ENCODE peak calls at places on chromosomes 16 and 17, in four cellular contexts. B is body of pancreas, Z is tibial nerve, W is suprapubic skin. T is an unnamed sample. For H3K9me3, the result is how much of the 10 kb centered on the place peaks cover.

GRCh38 chr17:14580494-14580893 is 279.6 kb downstream of the HS3ST3B1 start:
- DNase-seq in B (no peak), Z (no peak), W (no peak), T (no peak)

GRCh38 chr16:69319381-69319780 is 8.2 kb downstream of the VPS4A start:
- DNase-seq in B (no peak), Z (no peak), W (no peak), T (no peak)

GRCh38 chr17:28335959-28336871 is 654 bp downstream of the TNFAIP1 start:
- DNase-seq in B (peak), Z (peak), W (no peak), T (peak)

GRCh38 chr17:27488263-27488662 is 32.0 kb downstream of the KSR1 start:
- DNase-seq in B (no peak), Z (no peak), W (no peak), T (no peak)

GRCh38 chr17:21039839-21040575 is 2.8 kb downstream of the USP22 start:
- DNase-seq in B (peak), Z (no peak), W (no peak), T (no peak)

GRCh38 chr17:62178579-62178978 is 113.5 kb upstream of the MED13 start:
- DNase-seq in B (no peak), Z (no peak), W (no peak), T (no peak)

GRCh38 chr17:41442772-41443171 is 2.0 kb upstream of the KRT38 start:
- DNase-seq in B (no peak), Z (no peak), W (no peak), T (no peak)

GRCh38 chr17:51319186-51319585 is 58.8 kb downstream of the UTP18 start:
- DNase-seq in B (no peak), Z (no peak), W (no peak), T (no peak)

GRCh38 chr17:9239821-9240658 is 218.7 kb downstream of the NTN1 start:
- DNase-seq in B (peak), Z (peak), W (peak), T (peak)

GRCh38 chr17:77923776-77924513 is 34.6 kb upstream of the TNRC6C start:
- DNase-seq in B (no peak), Z (no peak), W (no peak), T (no peak)

GRCh38 chr16:4114257-4115208 is 1.7 kb downstream of the ADCY9 start:
- DNase-seq in B (no peak), Z (no peak), W (no peak), T (peak)

GRCh38 chr16:29925805-29926674 is at the start of gene KCTD13:
- DNase-seq in B (peak), Z (peak), W (peak), T (peak)

GRCh38 chr17:76884995-76885896 is 17.0 kb downstream of the MGAT5B start:
- DNase-seq in B (no peak), Z (no peak), W (no peak), T (no peak)

GRCh38 chr16:31916056-31916488 is 42.5 kb downstream of the ZNF267 start:
- DNase-seq in B (no peak), Z (no peak), W (no peak), T (no peak)

DNA sequence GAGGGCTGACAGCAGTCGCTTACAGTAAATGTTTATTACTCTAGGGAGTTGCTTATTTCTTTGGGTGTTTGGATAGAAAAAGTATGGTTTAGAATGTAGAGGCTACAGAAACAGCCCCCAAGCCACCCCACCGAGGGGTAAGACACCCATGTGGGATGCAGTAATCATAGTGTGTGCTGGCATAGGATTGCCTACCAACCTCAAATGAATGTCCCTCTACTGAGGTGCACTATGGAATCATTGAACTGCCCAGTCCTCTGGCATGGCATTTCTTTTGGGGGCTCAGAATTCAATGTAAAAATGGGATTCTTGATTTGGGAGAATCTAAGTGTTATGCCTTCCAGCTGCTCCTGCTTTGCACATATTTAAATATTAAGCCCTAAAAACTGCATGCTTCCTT is 46.8 kb downstream of the ZNF267 start:
- DNase-seq in B (no peak), Z (no peak), W (no peak), T (no peak)
- H3K9me3 ChIP-seq in B (under half), Z (half or more), W (half or more), T (half or more)

GRCh38 chr16:1822801-1823200 is 3.8 kb downstream of the HAGH start:
- DNase-seq in B (no peak), Z (no peak), W (no peak), T (no peak)

GRCh38 chr16:1825864-1826690 is 548 bp downstream of the HAGH start:
- DNase-seq in B (peak), Z (no peak), W (peak), T (peak)

GRCh38 chr16:1826691-1827573 is at the start of the genes FAHD1 and HAGH:
- DNase-seq in B (peak), Z (peak), W (peak), T (peak)

GRCh38 chr16:1823821-1824220 is 2.8 kb downstream of the HAGH start:
- DNase-seq in B (peak), Z (no peak), W (peak), T (no peak)

DNA sequence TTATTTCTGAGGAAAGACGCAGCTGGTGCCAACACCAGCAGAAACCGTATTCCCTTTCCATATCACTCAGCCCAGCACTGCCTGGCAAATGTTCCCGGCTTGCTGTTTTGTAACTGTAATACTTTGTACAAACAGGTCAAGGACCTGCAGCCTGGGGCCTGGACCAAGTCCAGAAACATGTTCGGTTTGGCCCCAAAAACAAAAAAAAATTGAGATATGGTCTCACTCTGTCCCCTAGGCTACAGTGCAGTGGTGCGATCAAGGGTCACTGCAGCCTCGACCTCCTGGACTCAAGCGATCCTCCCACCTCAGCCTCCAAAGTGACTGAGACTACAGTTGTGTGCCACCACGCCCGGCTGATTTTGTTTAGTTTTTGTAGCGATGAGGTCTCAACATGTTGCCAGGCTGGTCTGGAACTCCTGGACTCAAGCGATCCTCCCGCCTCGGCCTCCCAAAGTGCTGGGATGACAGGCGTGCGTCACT is 1.2 kb downstream of the HAGH start:
- DNase-seq in B (peak), Z (no peak), W (no peak), T (no peak)
- TF ChIP-seq POLR2A in B (peak), Z (no peak), W (no peak), T (no peak)

GRCh38 chr16:59988591-59988990 is 1254.5 kb upstream of the GOT2 start:
- DNase-seq in B (no peak), Z (no peak), W (no peak), T (no peak)

GRCh38 chr16:59991171-59991570 is 1257.1 kb upstream of the GOT2 start:
- DNase-seq in B (no peak), Z (no peak), W (no peak), T (no peak)

GRCh38 chr16:59997706-59998105 is 1263.6 kb upstream of the GOT2 start:
- DNase-seq in B (no peak), Z (no peak), W (no peak), T (no peak)

DNA sequence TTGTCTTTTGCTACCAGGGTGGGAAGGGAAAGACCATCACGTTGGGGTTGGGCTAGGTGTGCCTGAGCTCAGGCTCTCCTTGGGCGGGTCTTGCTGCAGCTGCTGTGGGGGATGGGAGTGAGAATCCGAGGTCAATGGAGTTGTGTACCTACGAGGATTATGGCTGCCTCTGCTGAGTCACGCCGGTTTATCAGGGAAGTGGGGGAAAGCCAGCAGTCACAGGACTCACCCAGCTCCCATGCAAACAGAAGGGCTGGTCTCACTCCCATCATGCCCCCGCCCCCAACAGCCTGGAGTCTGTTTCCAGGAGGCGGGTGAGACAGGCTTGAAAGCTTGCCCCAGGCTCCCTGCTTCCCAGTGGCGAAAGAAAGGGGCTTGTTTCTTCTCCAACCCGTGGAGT is 1259.0 kb upstream of the GOT2 start:
- DNase-seq in B (no peak), Z (no peak), W (no peak), T (no peak)
- H3K9me3 ChIP-seq in B (under half), Z (under half), W (under half), T (under half)

DNA sequence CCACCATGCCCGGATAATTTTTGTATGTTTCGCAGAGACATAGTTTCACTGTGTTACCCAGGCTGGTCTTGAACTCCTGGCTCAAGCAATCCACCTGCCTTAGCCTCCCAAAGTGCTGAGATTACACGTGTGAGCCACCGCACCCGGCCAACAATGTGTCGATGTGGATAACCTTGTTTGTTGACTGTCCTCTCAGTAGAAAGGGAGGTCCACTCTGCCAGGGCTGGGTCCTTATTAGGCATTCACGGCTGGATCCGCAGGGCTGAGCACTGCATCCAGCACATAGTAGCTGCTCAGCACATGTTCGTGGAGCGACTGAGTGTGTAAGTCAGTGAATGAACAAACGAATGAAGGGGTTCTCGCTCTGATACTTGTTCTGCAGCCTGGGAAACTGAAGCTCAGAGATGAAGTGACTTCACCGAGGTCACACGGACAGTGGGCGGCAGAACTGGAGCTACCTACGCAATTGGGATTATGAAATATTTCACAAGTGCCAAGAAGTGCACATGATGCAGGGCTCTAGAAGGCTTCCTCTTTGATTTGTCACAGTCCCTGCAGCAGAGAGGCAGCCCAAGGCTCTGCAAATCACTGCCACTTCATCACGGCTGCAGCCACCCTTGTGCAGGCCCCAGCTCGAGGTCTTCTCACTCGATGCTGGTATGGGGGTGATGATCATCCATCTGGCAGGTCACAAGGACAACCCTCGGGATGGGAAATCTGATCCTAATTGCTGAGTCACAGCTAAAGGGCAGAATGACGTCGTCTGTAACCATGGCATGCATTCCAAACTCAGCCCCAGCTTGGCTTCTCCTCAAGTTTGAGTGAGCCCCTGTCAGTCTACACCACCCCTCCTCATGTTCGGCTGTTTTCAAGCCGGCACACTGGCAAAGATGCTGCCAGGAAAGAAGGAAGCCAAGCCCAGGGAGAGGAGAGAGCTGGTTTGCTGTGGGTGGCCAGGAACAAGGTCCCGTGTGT is 28.0 kb upstream of the SNN start:
- DNase-seq in B (peak), Z (peak), W (peak), T (peak)
- TF ChIP-seq POLR2A in B (peak), Z (peak), W (no peak), T (peak)

DNA sequence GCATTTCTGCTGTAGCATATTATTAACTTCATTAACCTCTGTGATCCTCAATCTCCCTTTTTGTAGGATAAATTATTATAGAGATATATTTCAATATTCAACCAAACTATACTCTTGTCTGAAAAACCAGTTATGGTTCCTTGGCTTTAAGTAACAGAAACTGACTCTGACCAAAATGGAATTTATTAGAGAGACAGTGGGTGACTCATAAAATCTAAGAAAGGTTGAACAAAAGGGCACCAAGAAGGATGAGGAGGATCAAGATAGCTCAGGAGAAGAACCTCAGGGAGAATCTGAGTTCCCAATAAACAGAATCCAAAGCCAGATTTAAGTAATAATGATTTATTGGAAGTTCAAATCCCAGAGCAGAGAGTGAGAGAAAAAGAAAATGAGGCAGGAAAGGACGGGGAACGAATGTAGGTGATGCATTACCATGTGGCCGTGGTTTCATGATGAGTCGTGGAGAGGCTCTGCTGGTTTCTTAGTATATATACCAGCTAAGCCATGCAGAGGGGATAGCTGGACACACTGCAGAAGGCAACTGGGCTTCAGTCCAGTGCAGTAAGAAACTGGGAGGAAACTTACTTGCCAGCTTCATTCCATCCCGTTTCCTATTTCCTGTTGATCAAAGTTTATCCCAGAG is 151.5 kb upstream of the GOT2 start:
- DNase-seq in B (no peak), Z (no peak), W (no peak), T (no peak)
- H3K9me3 ChIP-seq in B (under half), Z (under half), W (under half), T (under half)

GRCh38 chr17:35141681-35142466 is at the start of gene NLE1:
- DNase-seq in B (peak), Z (peak), W (peak), T (peak)
- TF ChIP-seq POLR2A in B (peak), Z (no peak), W (no peak), T (no peak)

GRCh38 chr16:64539811-64540210 is 582.1 kb downstream of the CDH11 start:
- DNase-seq in B (no peak), Z (no peak), W (no peak), T (no peak)
- H3K9me3 ChIP-seq in B (under half), Z (under half), W (under half), T (under half)

DNA sequence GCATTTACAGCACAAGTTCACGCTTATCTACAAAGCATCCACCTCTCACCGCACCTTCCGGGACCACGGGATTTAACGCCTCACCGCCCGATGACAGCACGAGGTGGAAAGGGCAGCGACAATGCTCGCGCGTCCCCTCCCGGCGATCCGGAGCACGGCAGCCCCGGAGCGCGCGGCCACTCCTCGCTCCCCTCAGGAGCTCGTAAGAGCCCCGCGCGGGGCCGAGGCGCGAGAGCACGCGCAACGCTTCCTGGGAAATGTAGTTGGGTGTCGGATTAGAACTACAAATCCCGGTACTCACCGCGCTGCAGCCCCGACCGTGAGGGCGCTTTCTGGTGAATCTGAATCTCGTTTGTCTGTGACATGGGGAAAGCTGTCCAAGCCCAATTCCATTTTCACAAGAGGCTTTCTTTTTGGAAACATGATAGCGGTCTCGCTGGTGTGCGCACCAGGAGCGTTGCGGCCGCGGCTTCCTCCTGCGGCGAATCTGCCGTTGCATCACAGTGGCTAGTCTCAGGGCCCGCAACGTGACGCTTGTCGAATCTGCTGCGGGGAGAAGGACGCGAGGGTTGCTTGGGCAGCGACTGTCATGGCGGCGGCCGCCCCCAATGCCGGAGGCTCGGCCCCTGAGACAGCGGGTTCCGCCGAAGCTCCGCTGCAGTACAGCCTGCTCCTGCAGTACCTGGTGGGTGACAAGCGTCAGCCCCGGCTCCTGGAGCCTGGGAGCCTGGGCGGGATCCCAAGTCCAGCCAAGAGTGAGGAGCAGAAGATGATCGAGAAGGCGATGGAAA is at the start of gene TIMM22:
- DNase-seq in B (peak), Z (peak), W (peak), T (peak)
- TF ChIP-seq POLR2A in B (peak), Z (peak), W (peak), T (peak)

GRCh38 chr16:48250520-48251278 is 3.4 kb upstream of the ABCC11 start:
- DNase-seq in B (no peak), Z (no peak), W (no peak), T (no peak)

GRCh38 chr16:48256579-48257177 is 9.3 kb upstream of the ABCC11 start:
- DNase-seq in B (no peak), Z (no peak), W (no peak), T (no peak)

GRCh38 chr16:48247311-48247710 is at the start of gene ABCC11:
- DNase-seq in B (no peak), Z (no peak), W (no peak), T (no peak)

GRCh38 chr16:48246066-48246465 is 1.3 kb downstream of the ABCC11 start:
- DNase-seq in B (no peak), Z (no peak), W (no peak), T (no peak)

DNA sequence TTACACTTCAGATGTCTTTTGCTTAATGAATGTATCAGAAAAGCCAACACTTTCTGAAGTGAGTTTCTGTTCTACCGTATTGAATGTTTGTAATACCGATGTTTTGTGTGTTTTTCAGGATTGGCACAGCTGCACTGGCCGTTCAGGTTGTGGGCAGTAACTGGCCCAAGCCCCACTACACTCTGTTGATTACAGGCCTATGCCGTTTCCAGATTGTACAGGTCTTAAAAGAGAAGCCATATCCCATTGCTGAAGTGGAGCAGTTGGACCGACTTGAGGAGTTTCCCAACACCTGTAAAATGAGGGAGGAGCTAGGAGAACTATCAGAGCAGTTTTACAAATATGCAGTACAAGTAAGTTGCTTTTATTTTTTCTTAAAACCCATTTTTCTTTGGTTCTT is 4.7 kb upstream of the ABCC11 start:
- DNase-seq in B (peak), Z (no peak), W (no peak), T (no peak)
- H3K9me3 ChIP-seq in B (under half), Z (under half), W (under half), T (under half)

T was measured in spleen.